ENCODE peak calls at places on chromosomes 11 and 22, in eight cellular contexts. O, U, B, E, Y, C, D and L are unnamed samples.

GRCh38 chr11:117319214-117319840 is 3.3 kb upstream of the BACE1 start:
- DNase-seq in O (no peak), U (no peak), B (no peak), E (no peak), Y (peak), C (no peak), D (no peak), L (no peak)

GRCh38 chr11:102751673-102752072 is 26.9 kb upstream of the MMP8 start:
- DNase-seq in O (no peak), U (no peak), B (no peak), E (no peak), Y (no peak), C (no peak), D (no peak), L (no peak)

GRCh38 chr22:29631725-29632124 is 28.3 kb downstream of the NF2 start:
- DNase-seq in O (no peak), U (no peak), B (no peak), E (no peak), Y (no peak), C (no peak), D (no peak), L (no peak)

GRCh38 chr11:76762867-76763572 is 20.1 kb upstream of the TSKU start:
- DNase-seq in O (no peak), U (no peak), B (no peak), E (no peak), Y (no peak), C (no peak), D (no peak), L (no peak)

GRCh38 chr22:38788846-38789245 is 5.1 kb downstream of the DNAL4 start:
- DNase-seq in O (no peak), U (no peak), B (no peak), E (no peak), Y (no peak), C (no peak), D (no peak), L (no peak)

GRCh38 chr22:41713004-41713403 is 13.7 kb downstream of the MEI1 start:
- DNase-seq in O (no peak), U (no peak), B (no peak), E (no peak), Y (no peak), C (no peak), D (peak), L (no peak)

GRCh38 chr22:28801845-28802594 is 1.7 kb upstream of the XBP1 start:
- DNase-seq in O (peak), U (no peak), B (peak), E (no peak), Y (peak), C (no peak), D (no peak), L (no peak)

GRCh38 chr11:100445231-100445735 is 241.8 kb upstream of the ARHGAP42 start:
- DNase-seq in O (no peak), U (no peak), B (no peak), E (no peak), Y (no peak), C (no peak), D (peak), L (no peak)

GRCh38 chr11:66864924-66865697 is 8.2 kb downstream of the LRFN4 start:
- DNase-seq in O (no peak), U (no peak), B (no peak), E (no peak), Y (no peak), C (peak), D (no peak), L (no peak)

GRCh38 chr11:134521452-134522289 is 109.6 kb upstream of the B3GAT1 start:
- DNase-seq in O (no peak), U (no peak), B (peak), E (no peak), Y (no peak), C (peak), D (no peak), L (no peak)

GRCh38 chr11:74683941-74684481 is 47.2 kb downstream of the CHRDL2 start:
- DNase-seq in O (peak), U (no peak), B (peak), E (no peak), Y (peak), C (no peak), D (no peak), L (no peak)

GRCh38 chr11:119696378-119697157 is 32.4 kb downstream of the NECTIN1 start:
- DNase-seq in O (no peak), U (no peak), B (no peak), E (no peak), Y (no peak), C (no peak), D (no peak), L (no peak)